ENCODE peak calls at places on chromosomes 6 and 20, in five cellular contexts. T, W, M, P and Q are unnamed samples.

GRCh38 chr20:15814360-15814759 is 758.9 kb downstream of the KIF16B start:
- DNase-seq in P (no peak), W (no peak), M (no peak), T (no peak), Q (no peak)

GRCh38 chr20:23111307-23111943 is 25.3 kb upstream of the CD93 start:
- DNase-seq in M (no peak), T (no peak), P (no peak), W (no peak), Q (no peak)

GRCh38 chr6:34484899-34485298 is 19.0 kb downstream of the PACSIN1 start:
- DNase-seq in T (no peak), P (peak; percentile 52), W (peak; percentile 50), M (peak; percentile 8), Q (no peak)

GRCh38 chr6:129641344-129641743 is 68.6 kb downstream of the ARHGAP18 start:
- DNase-seq in T (peak; percentile 51), M (no peak), W (no peak), P (no peak), Q (no peak)

GRCh38 chr20:50746138-50746940 is 15.0 kb downstream of the PARD6B start:
- DNase-seq in P (no peak), M (no peak), W (no peak), T (peak; percentile 99), Q (no peak)

GRCh38 chr20:47963022-47963421 is 177.7 kb upstream of the SULF2 start:
- DNase-seq in T (no peak), P (no peak), M (no peak), W (no peak), Q (no peak)

GRCh38 chr6:168157272-168158007 is 78.4 kb upstream of the FRMD1 start:
- DNase-seq in M (no peak), P (no peak), W (no peak), T (no peak), Q (no peak)

GRCh38 chr20:50526403-50526989 is 16.3 kb downstream of the PTPN1 start:
- DNase-seq in P (no peak), W (no peak), T (no peak), M (no peak), Q (no peak)

GRCh38 chr20:36092424-36093024 is 62.0 kb upstream of the EPB41L1 start:
- DNase-seq in P (peak; percentile 51), M (no peak), T (no peak), W (peak; percentile 39), Q (no peak)

GRCh38 chr6:149078383-149078782 is 239.1 kb upstream of the TAB2 start:
- DNase-seq in M (no peak), W (no peak), T (no peak), P (no peak), Q (no peak)

GRCh38 chr6:149081281-149081680 is 236.2 kb upstream of the TAB2 start:
- DNase-seq in W (no peak), T (no peak), P (no peak), M (no peak), Q (no peak)

GRCh38 chr6:149079456-149079855 is 238.1 kb upstream of the TAB2 start:
- DNase-seq in P (no peak), T (no peak), M (no peak), W (no peak), Q (no peak)

GRCh38 chr6:149080511-149080910 is 237.0 kb upstream of the TAB2 start:
- DNase-seq in P (no peak), M (no peak), T (no peak), W (no peak), Q (no peak)

DNA sequence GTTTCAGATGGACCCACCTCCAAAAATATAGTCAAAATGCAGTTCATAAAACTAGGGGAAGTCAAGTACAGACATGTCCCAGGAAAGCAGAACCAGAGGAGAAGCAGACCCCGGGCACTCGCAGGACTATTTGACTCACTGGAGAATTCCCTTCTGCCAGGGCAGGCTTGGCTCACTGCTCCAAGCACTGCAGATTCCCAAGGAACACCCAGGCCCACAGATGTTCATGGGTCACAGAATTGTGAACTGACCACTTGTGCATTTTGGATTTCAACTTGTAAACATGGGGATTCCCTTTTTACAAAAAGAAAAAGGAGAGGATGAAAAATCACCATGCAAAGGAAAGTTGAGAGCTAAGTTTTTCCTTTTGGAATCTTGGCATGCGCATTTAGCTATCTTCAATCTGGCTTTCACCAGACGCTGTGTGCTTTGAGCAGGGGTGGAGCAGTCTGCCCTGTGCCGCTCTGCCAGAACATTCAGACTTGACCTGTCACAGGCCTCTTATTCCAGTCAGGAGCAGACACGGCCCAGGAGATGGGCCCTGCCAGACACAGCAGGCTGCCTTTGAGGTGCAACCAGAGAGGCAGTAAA is 237.5 kb upstream of the TAB2 start:
- DNase-seq in W (no peak), M (no peak), P (no peak), T (no peak), Q (no peak)
- TF ChIP-seq POLR2AphosphoS5 in W (no peak), M (no peak), P (no peak), T (no peak), Q (no peak)

GRCh38 chr6:6193221-6193745 is 127.2 kb downstream of the F13A1 start:
- DNase-seq in M (no peak), T (no peak), W (no peak), P (no peak), Q (no peak)
- TF ChIP-seq TAF1 in M (no peak), T (no peak), W (no peak), P (no peak), Q (no peak)

DNA sequence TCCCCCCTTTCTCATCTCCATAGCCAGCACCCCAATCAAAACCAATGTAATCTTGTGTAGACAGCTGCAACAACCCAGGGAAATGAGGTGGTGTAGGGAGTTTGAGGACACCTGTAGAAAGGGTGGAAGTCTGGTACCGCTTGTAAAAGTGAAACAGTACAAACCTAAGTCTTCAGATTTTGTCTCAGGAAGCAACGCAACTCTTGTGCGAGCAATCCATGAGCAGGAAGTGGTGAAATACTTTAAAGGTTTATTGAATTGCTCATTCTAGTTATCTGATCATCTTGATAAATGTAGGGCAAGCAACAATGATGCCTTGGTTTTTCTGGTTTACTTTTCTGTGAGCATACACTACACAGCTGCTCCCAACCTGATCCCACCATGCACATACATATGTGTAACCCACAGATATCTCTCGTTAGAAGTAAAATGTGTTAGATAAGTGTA is 71.1 kb upstream of the THEMIS start:
- DNase-seq in M (no peak), P (no peak), T (peak; percentile 6), W (no peak), Q (no peak)
- TF ChIP-seq POLR2AphosphoS5 in M (no peak), P (no peak), T (no peak), W (no peak), Q (no peak)

GRCh38 chr20:34817801-34818200 is 7.7 kb downstream of the NCOA6 start:
- DNase-seq in P (no peak), W (no peak), T (no peak), M (no peak), Q (no peak)
- TF ChIP-seq TAF1 in P (no peak), W (no peak), T (no peak), M (no peak), Q (no peak)

GRCh38 chr6:11934638-11935037 is 77.5 kb upstream of the HIVEP1 start:
- DNase-seq in T (no peak), M (no peak), P (no peak), W (no peak), Q (no peak)
- TF ChIP-seq POLR2AphosphoS5 in T (no peak), M (no peak), P (no peak), W (no peak), Q (no peak)

DNA sequence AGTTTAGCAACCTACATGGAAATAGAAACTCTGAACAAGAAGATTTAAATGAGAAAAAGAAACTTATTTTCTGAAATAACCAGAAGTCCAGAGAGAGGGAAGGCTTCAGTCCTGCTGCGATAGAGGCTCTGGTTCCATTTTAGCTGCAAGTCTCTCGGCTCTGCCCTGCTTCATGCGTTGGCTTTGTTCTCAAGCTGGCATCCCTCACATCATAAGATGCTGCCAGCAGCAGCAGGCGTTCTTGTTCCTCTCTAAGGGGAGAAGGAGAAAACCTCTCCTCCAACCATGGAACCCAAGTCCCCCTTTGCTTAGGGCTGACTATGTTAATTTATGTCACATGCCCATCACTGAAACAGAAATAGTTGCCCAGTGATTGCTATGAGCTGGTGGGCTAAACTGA is 46.4 kb upstream of the PMEPA1 start:
- DNase-seq in W (no peak), M (no peak), P (no peak), T (no peak), Q (no peak)
- TF ChIP-seq TAF1 in W (no peak), M (no peak), P (no peak), T (no peak), Q (no peak)

GRCh38 chr6:13302291-13302690 is 26.0 kb downstream of the TBC1D7 start:
- DNase-seq in T (no peak), P (no peak), M (no peak), W (no peak), Q (no peak)

GRCh38 chr6:13303668-13304017 is 24.7 kb downstream of the TBC1D7 start:
- DNase-seq in P (peak; percentile 30), W (peak; percentile 41), M (peak; percentile 76), T (no peak), Q (peak; percentile 39)

GRCh38 chr6:13304580-13305255 is 23.6 kb downstream of the TBC1D7 start:
- DNase-seq in W (no peak), M (peak; percentile 77), P (no peak), T (no peak), Q (no peak)

GRCh38 chr6:13304101-13304500 is 24.2 kb downstream of the TBC1D7 start:
- DNase-seq in P (no peak), W (no peak), T (no peak), M (no peak), Q (no peak)

DNA sequence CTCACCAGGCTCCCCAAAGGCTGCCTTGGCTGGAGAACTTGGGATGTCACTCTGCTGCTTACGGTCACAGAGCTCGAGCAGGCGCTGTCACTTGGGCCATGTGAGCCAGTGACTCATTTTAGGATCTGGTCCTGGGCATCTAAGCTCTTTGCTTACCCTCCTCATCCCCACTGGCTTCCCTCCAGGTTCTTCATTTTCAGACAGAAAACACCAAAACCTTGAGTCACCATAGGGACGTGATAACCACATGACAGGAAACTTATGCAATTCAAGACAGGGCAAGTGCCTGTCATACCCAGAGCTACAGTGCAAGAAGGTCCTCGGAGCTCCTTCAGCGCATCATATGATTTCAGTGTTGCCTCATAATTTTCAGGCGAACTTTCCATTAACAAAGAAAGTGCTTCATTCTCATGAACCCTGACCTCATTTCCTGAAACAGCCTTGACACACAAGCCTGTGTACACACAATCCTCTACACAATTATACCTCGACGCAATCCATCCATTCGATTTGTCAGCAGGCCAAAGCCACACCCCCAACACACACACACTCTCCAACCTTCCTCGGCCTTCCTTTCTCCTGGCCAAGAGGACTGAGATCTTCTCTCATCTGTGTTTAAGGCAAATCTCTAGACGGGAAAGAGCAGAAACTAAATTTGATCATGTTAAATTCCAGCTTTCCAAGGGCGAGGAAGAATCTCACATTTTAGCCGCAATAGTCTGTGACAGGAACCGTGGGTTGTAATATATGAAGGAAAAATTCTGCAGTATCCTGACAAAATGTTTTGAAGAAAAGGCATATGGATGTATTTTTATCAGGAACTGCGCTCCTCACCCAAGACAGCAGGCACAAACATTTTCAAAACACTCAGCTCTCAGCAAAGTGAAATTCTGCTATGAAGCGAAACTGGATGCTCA is 25.3 kb downstream of the TBC1D7 start:
- DNase-seq in T (peak; percentile 80), P (peak; percentile 74), M (peak; percentile 90), W (peak; percentile 40), Q (peak; percentile 56)
- TF ChIP-seq POLR2AphosphoS5 in T (no peak), P (peak; percentile 28), M (peak; percentile 49), W (no peak), Q (no peak)